ENCODE peak calls at places on chromosomes 2 and 18, in five cellular contexts. Z is fibroblast of mammary gland, O is left ventricle myocardium inferior, S is kidney, P is astrocyte. M is an unnamed sample.

GRCh38 chr2:97751752-97752151 is 38.4 kb downstream of the ZAP70 start:
- DNase-seq in S (no peak), Z (peak; percentile 31), O (peak; percentile 22), P (peak; percentile 54), M (no peak)

GRCh38 chr2:160862226-160862625 is 298.0 kb upstream of the TANK start:
- DNase-seq in Z (no peak), S (no peak), P (no peak), O (no peak), M (no peak)

GRCh38 chr18:63970803-63971191 is 916 bp downstream of the SERPINB8 start:
- DNase-seq in S (peak; percentile 82), O (peak; percentile 41), Z (no peak), P (no peak), M (peak; percentile 79)

GRCh38 chr2:37098416-37099118 is 14.2 kb downstream of the GPATCH11 start:
- DNase-seq in S (no peak), P (no peak), O (no peak), Z (no peak), M (no peak)

GRCh38 chr2:2324565-2325101 is 6.4 kb downstream of the MYT1L start:
- DNase-seq in P (no peak), O (no peak), S (no peak), Z (no peak), M (no peak)

GRCh38 chr2:62787381-62787780 is 81.9 kb downstream of the EHBP1 start:
- DNase-seq in Z (peak; percentile 55), O (no peak), P (peak; percentile 29), S (no peak), M (no peak)

GRCh38 chr2:199202964-199203363 is 254.8 kb downstream of the SATB2 start:
- DNase-seq in S (no peak), O (no peak), P (no peak), Z (no peak), M (no peak)

GRCh38 chr2:1286929-1287328 is 126.3 kb upstream of the TPO start:
- DNase-seq in O (no peak), P (no peak), Z (no peak), S (no peak), M (no peak)

GRCh38 chr2:226159875-226160479 is 639.6 kb downstream of the IRS1 start:
- DNase-seq in S (no peak), Z (no peak), P (no peak), O (no peak), M (no peak)

GRCh38 chr2:85015653-85016360 is 44.8 kb downstream of the KCMF1 start:
- DNase-seq in P (no peak), S (no peak), O (no peak), Z (peak; percentile 34), M (no peak)
- TF ChIP-seq CTCF in P (peak; percentile 15), S (no peak), O (peak; percentile 28), Z (peak; percentile 19), M (no peak)

GRCh38 chr2:101479810-101480209 is 4.9 kb upstream of the RFX8 start:
- DNase-seq in S (no peak), O (no peak), P (no peak), Z (no peak), M (no peak)
- H3K4me3 ChIP-seq in S (no peak overlapping the region), O (no peak overlapping the region), P (no peak overlapping the region), Z (no peak overlapping the region), M (no peak overlapping the region)

GRCh38 chr18:48954837-48955527 is 4.2 kb upstream of the SMAD7 start:
- DNase-seq in Z (no peak), S (no peak), P (no peak), O (no peak), M (peak; percentile 66)

GRCh38 chr18:48957616-48958015 is 6.9 kb upstream of the SMAD7 start:
- DNase-seq in P (no peak), Z (no peak), O (no peak), S (no peak), M (no peak)

GRCh38 chr18:48956378-48956777 is 5.6 kb upstream of the SMAD7 start:
- DNase-seq in O (no peak), P (peak; percentile 71), S (no peak), Z (peak; percentile 89), M (no peak)

GRCh38 chr18:48957136-48957535 is 6.4 kb upstream of the SMAD7 start:
- DNase-seq in P (no peak), O (no peak), Z (peak; percentile 73), S (no peak), M (no peak)

GRCh38 chr18:48955528-48956261 is 4.9 kb upstream of the SMAD7 start:
- DNase-seq in S (peak; percentile 92), P (peak; percentile 89), Z (peak; percentile 80), O (no peak), M (peak; percentile 63)
- TF ChIP-seq CTCF in S (no peak), P (no peak), Z (peak; percentile 9), O (peak; percentile 20), M (no peak)

GRCh38 chr2:84885111-84885510 is 4.2 kb upstream of the TRABD2A start:
- DNase-seq in Z (no peak), S (no peak), O (no peak), P (no peak), M (no peak)

GRCh38 chr2:84889332-84889731 is 8.4 kb upstream of the TRABD2A start:
- DNase-seq in Z (no peak), S (no peak), O (no peak), P (no peak), M (no peak)

GRCh38 chr2:84891355-84892010 is 10.6 kb upstream of the TRABD2A start:
- DNase-seq in P (no peak), O (no peak), S (no peak), Z (no peak), M (no peak)

GRCh38 chr2:84886791-84887190 is 5.9 kb upstream of the TRABD2A start:
- DNase-seq in O (no peak), Z (no peak), S (no peak), P (no peak), M (no peak)

DNA sequence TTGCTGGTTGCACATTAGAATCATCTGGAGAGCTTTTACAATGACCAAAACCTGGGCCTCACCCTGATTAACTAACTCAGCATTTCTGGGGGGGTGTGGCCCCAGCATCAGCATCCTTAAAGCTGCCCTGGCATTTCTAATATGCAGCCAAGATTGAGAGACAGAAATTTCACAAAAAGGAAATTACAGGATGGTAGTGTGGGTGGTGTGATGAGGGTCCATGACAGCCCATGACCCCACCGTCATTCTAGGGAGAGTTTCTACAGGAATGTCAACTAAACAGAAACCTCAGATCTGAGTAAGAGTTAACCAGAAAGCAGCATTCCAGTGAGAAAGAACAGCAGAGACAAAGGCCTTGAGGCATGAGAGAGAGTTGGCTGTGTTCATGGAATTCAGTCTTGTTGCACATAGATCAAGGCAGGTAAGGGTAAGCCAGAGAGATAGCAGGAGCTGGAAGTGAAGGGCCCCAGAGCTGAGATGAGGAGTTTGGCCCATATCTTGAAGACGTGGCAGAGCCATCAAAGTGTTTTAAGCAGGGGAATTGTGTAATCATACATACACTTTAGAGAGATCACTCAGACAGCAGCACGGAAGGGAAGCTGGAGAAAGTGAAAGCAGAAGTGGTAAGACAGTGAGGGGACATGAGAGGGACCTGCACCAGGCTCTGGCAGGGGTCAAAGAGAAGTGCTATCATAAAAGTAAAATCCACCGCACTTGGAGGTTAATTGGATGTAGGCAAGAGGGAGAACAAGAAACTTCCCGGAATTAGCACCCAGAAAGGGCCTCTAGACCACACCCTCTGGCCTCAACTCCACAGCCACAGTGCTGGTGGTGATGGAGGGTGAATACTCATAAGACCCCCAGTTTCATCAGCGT is 7.8 kb upstream of the TRABD2A start:
- DNase-seq in S (no peak), O (no peak), P (peak; percentile 76), Z (peak; percentile 76), M (no peak)
- H3K4me3 ChIP-seq in S (peak overlapping the region; percentile 24), O (peak overlapping the region; percentile 35), P (no peak overlapping the region), Z (no peak overlapping the region), M (peak overlapping the region; percentile 43)

GRCh38 chr2:134228493-134228903 is 25.4 kb upstream of the MGAT5 start:
- DNase-seq in S (no peak), Z (peak; percentile 41), O (no peak), P (no peak), M (no peak)
- TF ChIP-seq CTCF in S (peak; percentile 40), Z (peak; percentile 61), O (peak; percentile 47), P (peak; percentile 31), M (peak; percentile 42)

M was measured in lower lobe of right lung.